ENCODE peak calls at places on chromosomes 2 and 18, in eight cellular contexts. L, B, X, F, O, T, A and G are unnamed samples.
A peak's percentile ranks its signal among the peaks of the same experiment; 100 is the strongest.

GRCh38 chr2:88658890-88659881 is 31.9 kb upstream of the EIF2AK3 start:
- DNase-seq in L (peak; percentile 11), B (no peak), X (peak; percentile 82), F (peak; percentile 76), O (peak; percentile 42), T (peak; percentile 60), A (no peak), G (peak; percentile 70)

GRCh38 chr2:195543902-195544894 is 112.8 kb upstream of the SLC39A10 start:
- DNase-seq in L (peak; percentile 76), B (no peak), X (no peak), F (no peak), O (peak; percentile 76), T (no peak), A (no peak), G (no peak)

GRCh38 chr2:50492452-50492851 is 539.5 kb downstream of the NRXN1 start:
- DNase-seq in L (peak; percentile 53), B (no peak), X (peak; percentile 73), F (peak; percentile 56), O (peak; percentile 58), T (no peak), A (no peak), G (peak; percentile 78)

GRCh38 chr2:195683174-195683573 is 26.1 kb downstream of the SLC39A10 start:
- DNase-seq in L (no peak), B (no peak), X (no peak), F (no peak), O (peak; percentile 12), T (no peak), A (no peak), G (no peak)

GRCh38 chr2:174778479-174778962 is 14.2 kb upstream of the CHRNA1 start:
- DNase-seq in L (peak; percentile 29), B (no peak), X (peak; percentile 45), F (no peak), O (peak; percentile 12), T (peak; percentile 29), A (no peak), G (peak; percentile 49)

GRCh38 chr2:72892506-72893173 is 5.4 kb downstream of the SPR start:
- DNase-seq in L (peak; percentile 73), B (no peak), X (peak; percentile 79), F (peak; percentile 79), O (peak; percentile 73), T (no peak), A (no peak), G (peak; percentile 84)

GRCh38 chr2:17672583-17673317 is 80.9 kb downstream of the SMC6 start:
- DNase-seq in L (no peak), B (no peak), X (no peak), F (no peak), O (peak; percentile 38), T (no peak), A (no peak), G (no peak)

GRCh38 chr2:119491776-119492525 is 32.3 kb downstream of the SCTR start:
- DNase-seq in L (peak; percentile 86), B (no peak), X (peak; percentile 97), F (no peak), O (peak; percentile 70), T (no peak), A (no peak), G (peak; percentile 86)

GRCh38 chr2:201973316-201973715 is 60.3 kb upstream of the FZD7 start:
- DNase-seq in L (no peak), B (no peak), X (no peak), F (no peak), O (no peak), T (no peak), A (no peak), G (no peak)

GRCh38 chr2:200456567-200456966 is 53.3 kb downstream of the KCTD18 start:
- DNase-seq in L (no peak), B (no peak), X (no peak), F (no peak), O (no peak), T (no peak), A (no peak), G (no peak)

GRCh38 chr2:142989276-142990204 is 112.1 kb downstream of the KYNU start:
- DNase-seq in L (peak; percentile 13), B (no peak), X (peak; percentile 71), F (no peak), O (peak; percentile 45), T (no peak), A (no peak), G (peak; percentile 56)

GRCh38 chr18:58005885-58006523 is 38.0 kb upstream of the NEDD4L start:
- DNase-seq in L (no peak), B (no peak), X (no peak), F (no peak), O (no peak), T (no peak), A (no peak), G (no peak)

GRCh38 chr2:182101263-182101662 is 115.6 kb downstream of the PPP1R1C start:
- DNase-seq in L (no peak), B (peak; percentile 16), X (peak; percentile 32), F (no peak), O (no peak), T (no peak), A (no peak), G (no peak)

GRCh38 chr2:233089851-233090250 is 29.7 kb downstream of the INPP5D start:
- DNase-seq in L (no peak), B (no peak), X (no peak), F (peak; percentile 55), O (no peak), T (no peak), A (no peak), G (no peak)

GRCh38 chr18:45793295-45793965 is 32.0 kb upstream of the SIGLEC15 start:
- DNase-seq in L (no peak), B (no peak), X (peak; percentile 100), F (no peak), O (peak; percentile 74), T (no peak), A (no peak), G (no peak)

GRCh38 chr2:43169987-43170732 is 56.2 kb downstream of the ZFP36L2 start:
- DNase-seq in L (peak; percentile 73), B (no peak), X (peak; percentile 23), F (no peak), O (no peak), T (no peak), A (no peak), G (no peak)

GRCh38 chr2:46200100-46200690 is 97.0 kb upstream of the EPAS1 start:
- DNase-seq in L (no peak), B (no peak), X (no peak), F (no peak), O (no peak), T (no peak), A (no peak), G (no peak)

GRCh38 chr18:31789409-31789808 is 28.7 kb upstream of the SLC25A52 start:
- DNase-seq in L (no peak), B (no peak), X (peak; percentile 54), F (no peak), O (no peak), T (no peak), A (no peak), G (no peak)